ENCODE peak calls at places on chromosomes 3 and 15, in seven cellular contexts. J is NCI-H1092, I is ACHN, N is left ventricle myocardium inferior, U is ovary, K is GOT3, A is Caco-2. V is an unnamed sample.

GRCh38 chr15:54017911-54018310 is 39.7 kb downstream of the UNC13C start:
- DNase-seq in J (no peak), I (no peak), N (no peak), U (no peak), K (no peak), A (no peak), V (no peak)

GRCh38 chr3:100756441-100756840 is 47.1 kb downstream of the TFG start:
- DNase-seq in J (no peak), I (no peak), N (peak), U (no peak), K (no peak), A (no peak), V (no peak)

GRCh38 chr3:66260431-66260830 is 39.6 kb downstream of the SLC25A26 start:
- DNase-seq in J (no peak), I (no peak), N (no peak), U (no peak), K (no peak), A (no peak), V (no peak)

GRCh38 chr15:81254277-81255265 is 57.9 kb downstream of the IL16 start:
- DNase-seq in J (no peak), I (no peak), N (no peak), U (no peak), K (no peak), A (no peak), V (no peak)

GRCh38 chr3:140720242-140720641 is 42.4 kb downstream of the TRIM42 start:
- DNase-seq in J (no peak), I (no peak), N (peak), U (peak), K (no peak), A (no peak), V (peak)

GRCh38 chr3:124429129-124429815 is 301.0 kb upstream of the UMPS start:
- DNase-seq in J (no peak), I (no peak), N (no peak), U (no peak), K (no peak), A (no peak), V (peak)

GRCh38 chr3:86782271-86782670 is 208.7 kb downstream of the VGLL3 start:
- DNase-seq in J (no peak), I (no peak), N (no peak), U (no peak), K (no peak), A (no peak), V (no peak)

GRCh38 chr3:41974223-41974622 is 12.3 kb upstream of the ULK4 start:
- DNase-seq in J (no peak), I (no peak), N (no peak), U (no peak), K (no peak), A (no peak), V (no peak)

GRCh38 chr3:143226678-143227291 is 107.2 kb downstream of the CHST2 start:
- DNase-seq in J (no peak), I (no peak), N (no peak), U (no peak), K (no peak), A (no peak), V (no peak)

V was measured in NCI-H2171.